ENCODE peak calls at places on chromosomes 7 and 10, in five cellular contexts. G is CD4-positive, alpha-beta T cell; X is glutamatergic neuron; M is left cardiac atrium; T is DMS153. P is an unnamed sample.

GRCh38 chr7:2191026-2191425 is 41.7 kb downstream of the MAD1L1 start:
- DNase-seq in G (no peak), X (no peak), M (no peak), T (peak), P (peak)

GRCh38 chr7:20268832-20269231 is 51.6 kb upstream of the MACC1 start:
- DNase-seq in G (no peak), X (no peak), M (no peak), T (no peak), P (no peak)

GRCh38 chr10:113441220-113441619 is 111.6 kb upstream of the HABP2 start:
- DNase-seq in G (no peak), X (no peak), M (no peak), T (no peak), P (no peak)

GRCh38 chr10:72997099-72997498 is 42.5 kb upstream of the PLA2G12B start:
- DNase-seq in G (no peak), X (no peak), M (no peak), T (no peak), P (no peak)

GRCh38 chr10:131546086-131546810 is 234.7 kb upstream of the TCERG1L start:
- DNase-seq in G (no peak), X (no peak), M (no peak), T (peak), P (no peak)

GRCh38 chr7:150964593-150965111 is 13.5 kb downstream of the KCNH2 start:
- DNase-seq in G (no peak), X (peak), M (peak), T (peak), P (no peak)

GRCh38 chr7:17665029-17665428 is 275.3 kb downstream of the SNX13 start:
- DNase-seq in G (no peak), X (no peak), M (no peak), T (no peak), P (no peak)

GRCh38 chr10:5274795-5275194 is 78.2 kb downstream of the AKR1C4 start:
- DNase-seq in G (no peak), X (no peak), M (no peak), T (no peak), P (no peak)

GRCh38 chr7:128699196-128699712 is 27.2 kb downstream of the GARIN1A start:
- DNase-seq in G (no peak), X (no peak), M (no peak), T (no peak), P (no peak)

GRCh38 chr10:55370021-55370420 is 569.0 kb upstream of the PCDH15 start:
- DNase-seq in G (no peak), X (no peak), M (no peak), T (no peak), P (peak)

GRCh38 chr7:136405931-136406777 is 429.0 kb upstream of the MTPN start:
- DNase-seq in G (no peak), X (peak), M (no peak), T (peak), P (peak)

P was measured in NCI-H774.